ENCODE peak calls at places on chromosomes 4 and X, in five cellular contexts. One of them, this sample, is unnamed.

GRCh38 chr4:11039494-11040142 is 355.1 kb upstream of the CLNK start:
- DNase-seq in nephron progenitor cell: no peak
- DNase-seq in uterus: no peak
- DNase-seq in ACHN: no peak
- DNase-seq in WERI-Rb-1: no peak
- DNase-seq in this sample: no peak

GRCh38 chrX:139293991-139294390 is 236.5 kb upstream of the F9 start:
- DNase-seq in nephron progenitor cell: no peak
- DNase-seq in uterus: no peak
- DNase-seq in ACHN: no peak
- DNase-seq in WERI-Rb-1: no peak
- DNase-seq in this sample: no peak

GRCh38 chrX:46733226-46733625 is 25.7 kb downstream of the SLC9A7 start:
- DNase-seq in nephron progenitor cell: no peak
- DNase-seq in uterus: no peak
- DNase-seq in ACHN: no peak
- DNase-seq in WERI-Rb-1: no peak
- DNase-seq in this sample: no peak

GRCh38 chr4:8728536-8729407 is 136.2 kb downstream of the CPZ start:
- DNase-seq in nephron progenitor cell: no peak
- DNase-seq in uterus: no peak
- DNase-seq in ACHN: no peak
- DNase-seq in WERI-Rb-1: no peak
- DNase-seq in this sample: no peak

GRCh38 chr4:26463386-26463785 is 26.9 kb downstream of the CCKAR start:
- DNase-seq in nephron progenitor cell: no peak
- DNase-seq in uterus: no peak
- DNase-seq in ACHN: no peak
- DNase-seq in WERI-Rb-1: no peak
- DNase-seq in this sample: no peak

GRCh38 chr4:86935499-86935832 is 655 bp downstream of the AFF1 start:
- DNase-seq in nephron progenitor cell: no peak
- DNase-seq in uterus: peak
- DNase-seq in ACHN: no peak
- DNase-seq in WERI-Rb-1: no peak
- DNase-seq in this sample: no peak

GRCh38 chr4:181528570-181529184 is 714.5 kb upstream of the TENM3 start:
- DNase-seq in nephron progenitor cell: peak
- DNase-seq in uterus: no peak
- DNase-seq in ACHN: peak
- DNase-seq in WERI-Rb-1: peak
- DNase-seq in this sample: peak

GRCh38 chr4:93788712-93789111 is 39.8 kb upstream of the ATOH1 start:
- DNase-seq in nephron progenitor cell: no peak
- DNase-seq in uterus: no peak
- DNase-seq in ACHN: peak
- DNase-seq in WERI-Rb-1: peak
- DNase-seq in this sample: peak

GRCh38 chrX:109841869-109842579 is 109.0 kb upstream of the ACSL4 start:
- DNase-seq in nephron progenitor cell: no peak
- DNase-seq in uterus: no peak
- DNase-seq in ACHN: no peak
- DNase-seq in WERI-Rb-1: no peak
- DNase-seq in this sample: no peak

GRCh38 chr4:140131663-140132229 is 22.2 kb downstream of the MAML3 start:
- DNase-seq in nephron progenitor cell: no peak
- DNase-seq in uterus: no peak
- DNase-seq in ACHN: no peak
- DNase-seq in WERI-Rb-1: no peak
- DNase-seq in this sample: no peak

GRCh38 chrX:74389016-74389415 is 32.3 kb upstream of the SLC16A2 start:
- DNase-seq in nephron progenitor cell: no peak
- DNase-seq in uterus: no peak
- DNase-seq in ACHN: no peak
- DNase-seq in WERI-Rb-1: no peak
- DNase-seq in this sample: no peak

GRCh38 chr4:130849985-130850632 is 1754.2 kb downstream of the C4orf33 start:
- DNase-seq in nephron progenitor cell: no peak
- DNase-seq in uterus: no peak
- DNase-seq in ACHN: no peak
- DNase-seq in WERI-Rb-1: no peak
- DNase-seq in this sample: no peak

GRCh38 chrX:140091276-140091886 is 126.1 kb upstream of the CXorf66 start:
- DNase-seq in nephron progenitor cell: peak
- DNase-seq in uterus: peak
- DNase-seq in ACHN: peak
- DNase-seq in WERI-Rb-1: no peak
- DNase-seq in this sample: peak

GRCh38 chr4:3657917-3658913 is 108.0 kb upstream of the ADRA2C start:
- DNase-seq in nephron progenitor cell: no peak
- DNase-seq in uterus: peak
- DNase-seq in ACHN: no peak
- DNase-seq in WERI-Rb-1: no peak
- DNase-seq in this sample: peak

GRCh38 chr4:131006388-131006787 is 1910.4 kb downstream of the C4orf33 start:
- DNase-seq in nephron progenitor cell: no peak
- DNase-seq in uterus: no peak
- DNase-seq in ACHN: no peak
- DNase-seq in WERI-Rb-1: no peak
- DNase-seq in this sample: no peak

GRCh38 chr4:7831330-7831729 is 108.3 kb downstream of the AFAP1 start:
- DNase-seq in nephron progenitor cell: no peak
- DNase-seq in uterus: no peak
- DNase-seq in ACHN: no peak
- DNase-seq in WERI-Rb-1: peak
- DNase-seq in this sample: no peak

GRCh38 chr4:152094851-152095700 is 334.3 kb upstream of the GATB start:
- DNase-seq in nephron progenitor cell: no peak
- DNase-seq in uterus: no peak
- DNase-seq in ACHN: no peak
- DNase-seq in WERI-Rb-1: no peak
- DNase-seq in this sample: no peak

GRCh38 chr4:53804719-53805118 is 213.4 kb upstream of the LNX1 start:
- DNase-seq in nephron progenitor cell: no peak
- DNase-seq in uterus: no peak
- DNase-seq in ACHN: peak
- DNase-seq in WERI-Rb-1: peak
- DNase-seq in this sample: peak

GRCh38 chr4:99845708-99846469 is 29.3 kb downstream of the DAPP1 start:
- DNase-seq in nephron progenitor cell: no peak
- DNase-seq in uterus: no peak
- DNase-seq in ACHN: no peak
- DNase-seq in WERI-Rb-1: no peak
- DNase-seq in this sample: no peak

GRCh38 chrX:107683124-107683895 is 55.0 kb downstream of the PRPS1 start:
- DNase-seq in nephron progenitor cell: no peak
- DNase-seq in uterus: peak
- DNase-seq in ACHN: no peak
- DNase-seq in WERI-Rb-1: no peak
- DNase-seq in this sample: no peak

This sample was measured in NCI-H460.